ENCODE peak calls at places on chromosomes 4 and X, in eight cellular contexts. F is dorsolateral prefrontal cortex, T is PC-3, R is heart right ventricle, H is right atrium auricular region, V is A549, X is heart left ventricle, E is colonic mucosa. P is an unnamed sample.
A peak's percentile ranks its signal among the peaks of the same experiment; 100 is the strongest.

GRCh38 chrX:16718824-16719333 is 533 bp upstream of the SYAP1 start:
- DNase-seq in V (no peak), R (no peak), F (no peak), H (no peak), T (no peak), X (no peak), E (no peak), P (no peak)

GRCh38 chrX:137915466-137915865 is 349.5 kb downstream of the ZIC3 start:
- DNase-seq in E (no peak), R (no peak), F (no peak), V (no peak), X (no peak), H (no peak), T (no peak), P (no peak)

GRCh38 chrX:101759000-101759399 is 99.3 kb upstream of the ARMCX2 start:
- DNase-seq in H (no peak), E (peak; percentile 25), R (peak; percentile 23), V (peak; percentile 1), T (peak; percentile 65), X (peak; percentile 7), F (no peak), P (peak; percentile 1)

GRCh38 chr4:5678977-5679376 is 29.4 kb downstream of the EVC2 start:
- DNase-seq in V (no peak), X (no peak), E (no peak), T (peak; percentile 64), F (no peak), R (no peak), H (no peak), P (peak; percentile 6)

GRCh38 chr4:55609393-55609821 is 17.4 kb upstream of the PDCL2 start:
- DNase-seq in H (no peak), F (no peak), E (no peak), X (no peak), R (no peak), T (peak; percentile 53), V (no peak), P (no peak)

GRCh38 chrX:40009890-40010289 is 87.9 kb downstream of the BCOR start:
- DNase-seq in R (no peak), V (no peak), T (no peak), E (no peak), X (no peak), H (no peak), F (no peak), P (no peak)

GRCh38 chrX:153687121-153688039 is at the start of gene SLC6A8:
- DNase-seq in H (peak; percentile 68), V (peak; percentile 42), E (peak; percentile 71), R (peak; percentile 73), T (peak; percentile 61), F (peak; percentile 70), X (peak; percentile 79), P (peak; percentile 15)

GRCh38 chrX:40855411-40855810 is 120.1 kb upstream of the MED14 start:
- DNase-seq in V (no peak), F (no peak), T (peak; percentile 94), X (no peak), H (no peak), E (no peak), R (no peak), P (no peak)

GRCh38 chr4:69649629-69650028 is 3.4 kb downstream of the UGT2A1 start:
- DNase-seq in X (no peak), R (no peak), V (no peak), F (no peak), T (no peak), H (no peak), E (no peak), P (no peak)

GRCh38 chr4:30865676-30866075 is 145.5 kb downstream of the PCDH7 start:
- DNase-seq in R (no peak), H (no peak), V (no peak), X (no peak), F (no peak), T (no peak), E (no peak), P (no peak)

GRCh38 chr4:113300384-113301011 is 251.0 kb downstream of the ANK2 start:
- DNase-seq in E (no peak), T (peak; percentile 66), V (peak; percentile 7), R (peak; percentile 33), F (no peak), X (peak; percentile 16), H (peak; percentile 81), P (peak; percentile 11)

GRCh38 chr4:93814141-93814540 is 14.4 kb upstream of the ATOH1 start:
- DNase-seq in T (no peak), H (no peak), E (no peak), F (no peak), V (no peak), X (no peak), R (no peak), P (no peak)
- H3K27ac ChIP-seq in T (no peak overlapping the region), H (no peak overlapping the region), E (no peak overlapping the region), F (no peak overlapping the region), V (no peak overlapping the region), X (no peak overlapping the region), R (no peak overlapping the region), P (no peak overlapping the region)

DNA sequence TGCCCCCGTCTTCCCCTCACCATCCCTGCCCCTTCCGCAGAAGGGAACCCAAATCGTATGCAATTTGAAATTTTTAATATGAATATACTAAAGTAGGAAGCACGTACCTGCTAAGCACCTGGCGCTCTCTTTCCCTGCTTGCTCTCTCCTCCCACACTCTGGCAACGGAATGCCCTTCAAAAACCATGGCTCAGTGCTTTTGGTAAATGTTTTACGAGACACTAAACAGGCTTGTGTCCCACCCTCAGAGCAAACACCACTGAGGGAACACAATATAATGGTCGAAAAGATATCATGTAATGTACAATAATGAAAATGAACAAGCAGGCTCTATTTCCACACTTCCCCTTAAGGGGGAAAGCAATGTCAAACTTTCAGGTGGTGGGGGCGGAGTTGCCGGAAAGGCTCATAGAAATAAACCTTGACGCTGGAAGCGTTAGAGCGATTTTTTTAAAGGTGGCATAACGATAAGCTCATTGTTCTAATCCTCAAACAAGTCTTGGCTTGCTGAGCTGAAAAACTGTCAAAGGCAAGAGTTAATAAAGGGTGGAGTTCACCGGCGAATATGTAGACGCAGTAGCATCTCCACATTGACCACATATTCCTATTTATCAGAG is 115.1 kb downstream of the RBM47 start:
- DNase-seq in V (no peak), H (no peak), T (peak; percentile 55), X (no peak), R (no peak), E (peak; percentile 83), F (no peak), P (no peak)
- H3K4me3 ChIP-seq in V (peak overlapping the region; percentile 46), H (no peak overlapping the region), T (peak overlapping the region; percentile 41), X (no peak overlapping the region), R (no peak overlapping the region), E (peak overlapping the region; percentile 46), F (no peak overlapping the region), P (no peak overlapping the region)

GRCh38 chr4:177508662-177509061 is 66.4 kb upstream of the AGA start:
- DNase-seq in T (no peak), H (no peak), X (no peak), R (no peak), F (no peak), E (no peak), V (no peak), P (no peak)

GRCh38 chr4:177509346-177509745 is 67.1 kb upstream of the AGA start:
- DNase-seq in F (no peak), X (no peak), R (no peak), T (no peak), H (no peak), E (no peak), V (no peak), P (no peak)

GRCh38 chr4:177499537-177499936 is 57.3 kb upstream of the AGA start:
- DNase-seq in F (no peak), V (no peak), T (no peak), E (no peak), X (no peak), R (no peak), H (no peak), P (no peak)

GRCh38 chr4:177505171-177505615 is 63.0 kb upstream of the AGA start:
- DNase-seq in T (no peak), R (no peak), X (no peak), H (no peak), E (no peak), F (no peak), V (no peak), P (no peak)
- TF ChIP-seq CTCF in T (peak; percentile 20), R (no peak), X (no peak), H (no peak), E (no peak), F (no peak), V (no peak), P (no peak)

GRCh38 chr4:12703076-12703475 is 781.1 kb downstream of the RAB28 start:
- DNase-seq in V (no peak), T (no peak), F (no peak), X (no peak), H (no peak), E (no peak), R (no peak), P (no peak)

GRCh38 chr4:12692815-12693214 is 791.3 kb downstream of the RAB28 start:
- DNase-seq in V (no peak), E (no peak), R (no peak), F (no peak), H (no peak), T (no peak), X (no peak), P (no peak)

GRCh38 chr4:12701384-12701783 is 782.8 kb downstream of the RAB28 start:
- DNase-seq in R (no peak), T (no peak), X (no peak), E (no peak), H (no peak), F (no peak), V (no peak), P (no peak)

GRCh38 chr4:12697970-12698369 is 786.2 kb downstream of the RAB28 start:
- DNase-seq in T (no peak), F (no peak), V (no peak), R (no peak), H (no peak), E (no peak), X (no peak), P (no peak)
- H3K27ac ChIP-seq in T (no peak overlapping the region), F (no peak overlapping the region), V (no peak overlapping the region), R (no peak overlapping the region), H (no peak overlapping the region), E (no peak overlapping the region), X (no peak overlapping the region), P (no peak overlapping the region)

DNA sequence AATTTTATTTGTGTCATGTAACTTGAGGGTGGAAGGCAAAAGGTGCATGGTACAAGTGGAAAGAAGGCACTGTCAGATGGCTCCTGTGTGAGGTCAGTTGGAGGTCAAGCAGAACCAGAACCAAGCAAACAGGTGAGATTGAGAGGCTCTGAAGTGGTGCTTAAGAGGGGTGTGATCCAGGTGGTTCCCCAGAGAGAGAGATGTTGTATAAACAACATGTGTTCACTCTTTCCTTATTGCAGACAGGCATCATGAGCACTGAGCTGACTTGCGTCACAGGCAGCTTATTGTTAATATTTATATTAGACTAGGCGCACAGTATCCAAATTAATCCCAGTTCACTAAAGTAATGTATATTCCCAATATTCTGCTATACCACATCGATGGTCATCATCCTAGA is 56.8 kb downstream of the CXCL13 start:
- DNase-seq in X (no peak), T (no peak), V (no peak), F (no peak), R (no peak), E (no peak), H (no peak), P (no peak)
- H3K4me3 ChIP-seq in X (no peak overlapping the region), T (no peak overlapping the region), V (no peak overlapping the region), F (no peak overlapping the region), R (no peak overlapping the region), E (no peak overlapping the region), H (no peak overlapping the region), P (no peak overlapping the region)